ENCODE peak calls at places on chromosome 1, in ten cellular contexts. B, X, M, D, C, R, O, Z, A and Q are unnamed samples.

GRCh38 chr1:11594222-11594621 is 60.0 kb downstream of the FBXO2 start:
- DNase-seq in Z (no peak), A (no peak), M (peak; percentile 14), O (peak; percentile 80), R (no peak), X (peak; percentile 44), B (peak; percentile 14), D (no peak), C (no peak), Q (no peak)

GRCh38 chr1:30733520-30733919 is 10.1 kb upstream of the MATN1 start:
- DNase-seq in A (peak; percentile 41), X (no peak), D (no peak), B (peak; percentile 24), O (no peak), M (no peak), R (no peak), Z (no peak), C (no peak), Q (no peak)

GRCh38 chr1:25804964-25805862 is 5.2 kb downstream of the SELENON start:
- DNase-seq in A (no peak), M (no peak), O (no peak), B (no peak), X (no peak), Z (no peak), R (no peak), C (no peak), D (no peak), Q (no peak)

GRCh38 chr1:34924759-34925555 is 4.5 kb downstream of the DLGAP3 start:
- DNase-seq in Z (peak; percentile 51), X (peak; percentile 86), B (peak; percentile 50), D (peak; percentile 56), A (peak; percentile 79), O (peak; percentile 72), R (peak; percentile 55), C (peak; percentile 78), M (peak; percentile 45), Q (no peak)

GRCh38 chr1:98420376-98421097 is 241.0 kb upstream of the SNX7 start:
- DNase-seq in B (peak; percentile 60), X (no peak), D (no peak), O (no peak), M (peak; percentile 24), R (no peak), C (no peak), A (no peak), Z (no peak), Q (no peak)

GRCh38 chr1:200367841-200368534 is 41.8 kb downstream of the ZNF281 start:
- DNase-seq in Z (no peak), M (no peak), D (no peak), A (no peak), X (no peak), R (no peak), C (no peak), B (peak; percentile 97), O (no peak), Q (peak; percentile 47)

GRCh38 chr1:222009105-222009730 is 267.3 kb upstream of the DUSP10 start:
- DNase-seq in M (no peak), X (peak; percentile 29), A (no peak), D (no peak), R (no peak), Z (peak; percentile 11), O (peak; percentile 38), B (no peak), C (no peak), Q (no peak)

GRCh38 chr1:23470282-23471070 is 13.5 kb downstream of the ASAP3 start:
- DNase-seq in M (peak; percentile 63), X (no peak), A (no peak), O (no peak), R (peak; percentile 62), B (peak; percentile 91), C (peak; percentile 57), Z (no peak), D (peak; percentile 62), Q (no peak)

GRCh38 chr1:223887724-223888428 is 42.1 kb upstream of the TP53BP2 start:
- DNase-seq in R (peak; percentile 63), X (peak; percentile 46), A (peak; percentile 87), Z (no peak), M (peak; percentile 74), C (no peak), B (peak; percentile 99), O (no peak), D (no peak), Q (no peak)

GRCh38 chr1:20317471-20317870 is 26.8 kb downstream of the VWA5B1 start:
- DNase-seq in X (no peak), B (no peak), C (no peak), O (no peak), A (no peak), M (no peak), D (no peak), Z (no peak), R (no peak), Q (no peak)

GRCh38 chr1:236039736-236040670 is 24.9 kb downstream of the NID1 start:
- DNase-seq in Z (no peak), O (no peak), C (peak; percentile 57), M (no peak), A (no peak), R (no peak), X (peak; percentile 59), B (no peak), D (peak; percentile 49), Q (no peak)

GRCh38 chr1:209948155-209948554 is 10.1 kb downstream of the SYT14 start:
- DNase-seq in M (no peak), O (no peak), D (no peak), B (no peak), X (no peak), R (no peak), C (no peak), A (no peak), Z (no peak), Q (no peak)

GRCh38 chr1:153040950-153041631 is at the start of gene SPRR2D:
- DNase-seq in B (no peak), D (no peak), O (no peak), X (no peak), M (peak; percentile 54), R (no peak), C (no peak), Z (no peak), A (no peak), Q (no peak)
- H3K27ac ChIP-seq in B (no peak within 1 kb of the TSS), D (no peak within 1 kb of the TSS), O (no peak within 1 kb of the TSS), X (no peak within 1 kb of the TSS), M (no peak within 1 kb of the TSS), R (no peak within 1 kb of the TSS), C (no peak within 1 kb of the TSS), Z (no peak within 1 kb of the TSS), A (no peak within 1 kb of the TSS), Q (no peak within 1 kb of the TSS)

GRCh38 chr1:17744666-17745563 is 10.2 kb upstream of the ACTL8 start:
- DNase-seq in M (no peak), X (no peak), D (no peak), O (no peak), Z (no peak), B (no peak), R (no peak), C (peak; percentile 33), A (no peak), Q (no peak)
- TF ChIP-seq CTCF in M (no peak), X (no peak), D (no peak), O (peak; percentile 43), Z (no peak), B (no peak), R (no peak), C (peak; percentile 9), A (no peak), Q (no peak)

GRCh38 chr1:184867866-184868585 is 106.3 kb downstream of the NIBAN1 start:
- DNase-seq in A (no peak), X (no peak), B (no peak), R (no peak), Z (no peak), M (no peak), D (no peak), O (no peak), C (no peak), Q (no peak)

GRCh38 chr1:184865831-184866230 is 108.5 kb downstream of the NIBAN1 start:
- DNase-seq in O (no peak), Z (no peak), B (no peak), R (no peak), X (no peak), A (no peak), C (no peak), M (no peak), D (no peak), Q (no peak)

GRCh38 chr1:184870319-184870718 is 104.0 kb downstream of the NIBAN1 start:
- DNase-seq in M (no peak), X (no peak), O (no peak), Z (no peak), A (no peak), R (no peak), B (no peak), C (no peak), D (no peak), Q (no peak)

GRCh38 chr1:184866582-184866981 is 107.7 kb downstream of the NIBAN1 start:
- DNase-seq in Z (no peak), A (no peak), M (no peak), C (no peak), D (no peak), O (no peak), B (no peak), X (no peak), R (no peak), Q (no peak)

DNA sequence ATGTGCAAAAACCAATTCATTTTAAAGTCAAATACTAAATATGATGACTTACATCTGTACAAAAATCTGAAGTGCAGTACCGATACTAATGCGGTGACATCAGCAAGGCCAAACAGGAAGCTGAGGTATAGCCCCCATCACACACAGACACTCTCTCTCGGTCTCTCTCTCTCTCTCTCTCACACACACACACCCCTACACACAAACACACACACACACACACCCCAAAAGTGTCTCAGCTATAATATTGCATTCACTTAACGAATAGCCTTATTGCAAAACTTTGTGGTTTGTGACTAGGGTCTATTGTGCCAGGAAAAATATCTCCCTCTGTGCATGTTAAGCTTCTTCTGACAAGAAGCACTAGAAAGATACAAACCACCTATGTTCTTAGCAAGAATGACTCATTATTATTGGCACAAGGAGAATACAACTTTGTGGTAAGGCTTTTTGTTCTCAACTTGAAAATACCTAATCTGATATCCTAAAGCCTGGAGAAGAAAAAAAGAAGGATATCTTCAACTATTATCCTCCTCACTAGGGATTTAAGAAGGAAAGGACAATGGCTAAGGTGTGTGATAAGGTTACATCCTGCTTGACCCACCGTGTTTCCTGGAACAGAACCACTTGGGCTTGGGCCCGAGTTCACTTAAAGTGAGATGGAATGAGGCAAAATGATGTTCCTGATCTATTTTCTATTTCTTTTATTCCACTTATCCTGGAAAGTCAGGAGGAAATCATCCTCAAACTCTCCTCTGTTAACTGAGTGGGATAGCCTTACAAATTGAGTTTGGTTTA is 107.1 kb downstream of the NIBAN1 start:
- DNase-seq in A (no peak), M (peak; percentile 98), R (no peak), X (no peak), C (no peak), O (no peak), B (peak; percentile 99), D (no peak), Z (peak; percentile 24), Q (no peak)
- H3K27me3 ChIP-seq in A (no peaks in the 10 kb centered on the region), M (peaks cover 29% of the 10 kb centered on the region), R (no peaks in the 10 kb centered on the region), X (no peaks in the 10 kb centered on the region), C (no peaks in the 10 kb centered on the region), O (no peaks in the 10 kb centered on the region), B (no peaks in the 10 kb centered on the region), D (no peaks in the 10 kb centered on the region), Z (no peaks in the 10 kb centered on the region), Q (no peaks in the 10 kb centered on the region)

DNA sequence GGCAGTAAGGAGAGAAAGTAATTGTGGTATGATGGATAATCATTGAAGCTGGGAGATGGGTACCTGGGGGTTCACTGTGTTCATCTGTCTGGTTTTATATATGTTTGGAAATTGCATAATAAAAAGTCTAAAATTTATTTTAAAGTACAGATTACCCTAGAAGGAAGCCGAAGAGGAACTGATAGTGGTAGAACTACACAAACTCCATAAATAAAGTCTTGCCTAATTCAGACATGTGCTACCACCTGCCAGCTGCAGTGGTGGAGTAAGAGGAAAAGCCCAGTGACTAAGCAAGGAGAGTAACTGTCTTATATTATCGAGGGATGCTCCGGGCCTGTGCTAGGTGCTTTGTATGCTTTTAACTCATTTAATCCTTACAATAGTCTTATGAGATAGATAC is 56.6 kb upstream of the HNRNPU start:
- DNase-seq in M (no peak), A (no peak), Z (no peak), C (no peak), O (no peak), B (no peak), X (no peak), R (no peak), D (no peak), Q (no peak)
- H3K27ac ChIP-seq in M (no peak overlapping the region), A (no peak overlapping the region), Z (no peak overlapping the region), C (no peak overlapping the region), O (no peak overlapping the region), B (no peak overlapping the region), X (no peak overlapping the region), R (no peak overlapping the region), D (no peak overlapping the region), Q (no peak overlapping the region)